ENCODE peak calls at places on chromosomes 5 and 9, in six cellular contexts. J is RWPE2, L is pancreas, U is lower lobe of right lung, B is right atrium auricular region, I is body of pancreas. F is an unnamed sample.
A peak's percentile ranks its signal among the peaks of the same experiment; 100 is the strongest.

GRCh38 chr5:157252741-157253465 is 13.0 kb upstream of the CYFIP2 start:
- DNase-seq in J (no peak), L (no peak), U (no peak), B (no peak), I (no peak), F (no peak)

GRCh38 chr5:99928490-99928889 is 606.7 kb upstream of the FAM174A start:
- DNase-seq in J (no peak), L (no peak), U (no peak), B (no peak), I (no peak), F (no peak)

GRCh38 chr9:135326633-135327152 is 152.9 kb upstream of the PPP1R26 start:
- DNase-seq in J (no peak), L (no peak), U (peak; percentile 25), B (no peak), I (no peak), F (no peak)

GRCh38 chr5:84286662-84287061 is 98.0 kb downstream of the EDIL3 start:
- DNase-seq in J (no peak), L (no peak), U (no peak), B (no peak), I (no peak), F (no peak)

GRCh38 chr5:98635631-98636030 is 137.8 kb upstream of the RGMB start:
- DNase-seq in J (no peak), L (no peak), U (no peak), B (no peak), I (no peak), F (no peak)

GRCh38 chr5:132225165-132226032 is 2.3 kb downstream of the P4HA2 start:
- DNase-seq in J (peak; percentile 92), L (peak; percentile 69), U (no peak), B (peak; percentile 79), I (peak; percentile 49), F (peak; percentile 36)

GRCh38 chr5:143314123-143314522 is 89.4 kb downstream of the NR3C1 start:
- DNase-seq in J (no peak), L (no peak), U (no peak), B (no peak), I (no peak), F (no peak)

GRCh38 chr5:61678966-61679365 is 346.9 kb downstream of the ZSWIM6 start:
- DNase-seq in J (no peak), L (no peak), U (no peak), B (no peak), I (no peak), F (no peak)

GRCh38 chr9:129682381-129682780 is 16.9 kb downstream of the PRRX2 start:
- DNase-seq in J (no peak), L (no peak), U (no peak), B (no peak), I (no peak), F (no peak)

GRCh38 chr5:173802670-173803165 is 85.4 kb upstream of the CPEB4 start:
- DNase-seq in J (peak; percentile 74), L (no peak), U (peak; percentile 85), B (peak; percentile 66), I (peak; percentile 68), F (peak; percentile 18)

GRCh38 chr5:59800375-59800893 is 93.1 kb downstream of the PDE4D start:
- DNase-seq in J (no peak), L (no peak), U (no peak), B (no peak), I (no peak), F (no peak)

GRCh38 chr5:86716121-86716520 is 98.4 kb downstream of the COX7C start:
- DNase-seq in J (no peak), L (no peak), U (no peak), B (no peak), I (no peak), F (no peak)

GRCh38 chr9:98022447-98022846 is 34.1 kb upstream of the NANS start:
- DNase-seq in J (peak; percentile 23), L (no peak), U (no peak), B (no peak), I (no peak), F (peak; percentile 13)

GRCh38 chr9:14880951-14881465 is 29.2 kb downstream of the FREM1 start:
- DNase-seq in J (no peak), L (no peak), U (no peak), B (no peak), I (no peak), F (no peak)

GRCh38 chr5:132500931-132501628 is 10.5 kb upstream of the IRF1 start:
- DNase-seq in J (no peak), L (peak; percentile 58), U (peak; percentile 74), B (peak; percentile 66), I (peak; percentile 82), F (no peak)

GRCh38 chr9:132288956-132289355 is 65.8 kb downstream of the SETX start:
- DNase-seq in J (no peak), L (no peak), U (no peak), B (no peak), I (no peak), F (no peak)

GRCh38 chr5:25091917-25092316 is 447.1 kb upstream of the CDH10 start:
- DNase-seq in J (no peak), L (no peak), U (no peak), B (no peak), I (no peak), F (no peak)

GRCh38 chr9:127910613-127911205 is 6.1 kb downstream of the ST6GALNAC4 start:
- DNase-seq in J (no peak), L (no peak), U (no peak), B (no peak), I (no peak), F (no peak)

GRCh38 chr5:150043657-150044333 is 42.6 kb downstream of the CSF1R start:
- DNase-seq in J (no peak), L (no peak), U (no peak), B (no peak), I (no peak), F (no peak)

GRCh38 chr5:6535594-6535993 is 86.9 kb downstream of the UBE2QL1 start:
- DNase-seq in J (no peak), L (no peak), U (no peak), B (no peak), I (no peak), F (no peak)

GRCh38 chr5:88269222-88269771 is 652 bp upstream of the TMEM161B start:
- DNase-seq in J (no peak), L (no peak), U (no peak), B (no peak), I (peak; percentile 32), F (no peak)

GRCh38 chr5:141420855-141421488 is at the start of gene PCDHGA11:
- DNase-seq in J (no peak), L (no peak), U (peak; percentile 69), B (no peak), I (peak; percentile 22), F (no peak)

GRCh38 chr5:315488-316209 is 5.9 kb upstream of the AHRR start:
- DNase-seq in J (peak; percentile 65), L (no peak), U (no peak), B (no peak), I (no peak), F (no peak)

GRCh38 chr5:83688321-83688720 is 32.3 kb downstream of the HAPLN1 start:
- DNase-seq in J (no peak), L (no peak), U (no peak), B (no peak), I (no peak), F (no peak)

GRCh38 chr5:170632985-170633234 is 129.1 kb downstream of the KCNIP1 start:
- DNase-seq in J (peak; percentile 64), L (peak; percentile 62), U (peak; percentile 70), B (no peak), I (no peak), F (peak; percentile 19)

GRCh38 chr9:36928210-36928609 is 105.9 kb downstream of the PAX5 start:
- DNase-seq in J (no peak), L (no peak), U (no peak), B (no peak), I (no peak), F (no peak)

GRCh38 chr5:67066815-67067214 is 129.8 kb downstream of the CD180 start:
- DNase-seq in J (no peak), L (no peak), U (no peak), B (no peak), I (no peak), F (no peak)

GRCh38 chr5:124649548-124650501 is 96.6 kb downstream of the ZNF608 start:
- DNase-seq in J (no peak), L (no peak), U (peak; percentile 90), B (peak; percentile 74), I (peak; percentile 77), F (no peak)

GRCh38 chr5:111961867-111962266 is 204.9 kb upstream of the NREP start:
- DNase-seq in J (no peak), L (no peak), U (no peak), B (no peak), I (no peak), F (no peak)

GRCh38 chr5:45779874-45780671 is 83.9 kb upstream of the HCN1 start:
- DNase-seq in J (no peak), L (no peak), U (no peak), B (no peak), I (peak; percentile 33), F (no peak)

GRCh38 chr5:134467231-134467630 is 55.5 kb upstream of the CDKN2AIPNL start:
- DNase-seq in J (peak; percentile 23), L (no peak), U (no peak), B (no peak), I (no peak), F (no peak)
- H3K4me3 ChIP-seq in J (no peak overlapping the region), L (no peak overlapping the region), U (peak overlapping the region; percentile 59), B (no peak overlapping the region), I (no peak overlapping the region), F (peak overlapping the region; percentile 74)

GRCh38 chr5:168851902-168852321 is 272.7 kb upstream of the PANK3 start:
- DNase-seq in J (no peak), L (no peak), U (no peak), B (no peak), I (no peak), F (no peak)

GRCh38 chr5:168853972-168854371 is 274.8 kb upstream of the PANK3 start:
- DNase-seq in J (no peak), L (no peak), U (no peak), B (no peak), I (no peak), F (no peak)

GRCh38 chr5:168850683-168851082 is 271.5 kb upstream of the PANK3 start:
- DNase-seq in J (no peak), L (no peak), U (no peak), B (no peak), I (no peak), F (no peak)

DNA sequence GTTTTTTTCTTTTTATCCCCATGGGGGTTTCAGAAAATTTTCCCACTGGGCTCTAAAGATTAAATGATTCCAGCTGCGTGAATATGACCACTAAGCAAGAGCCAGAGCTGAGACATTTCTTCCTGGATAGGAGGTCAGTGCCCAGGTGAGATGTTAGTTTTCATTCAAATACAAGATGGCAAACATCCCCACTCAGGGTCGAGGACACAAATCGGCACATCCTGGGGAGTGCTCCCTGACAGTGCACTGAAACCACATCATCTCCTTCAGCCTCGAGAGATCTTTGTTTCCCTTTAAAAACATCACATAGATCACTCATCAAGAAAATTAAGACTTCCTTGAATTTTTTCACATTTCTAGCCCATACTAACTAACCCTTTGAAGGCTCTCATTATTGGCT is 273.2 kb upstream of the PANK3 start:
- DNase-seq in J (no peak), L (no peak), U (no peak), B (no peak), I (no peak), F (no peak)
- H3K4me1 ChIP-seq in J (no peaks in the 10 kb centered on the region), L (no peaks in the 10 kb centered on the region), U (no peaks in the 10 kb centered on the region), B (peaks cover 12% of the 10 kb centered on the region), I (no peaks in the 10 kb centered on the region), F (peaks cover 6% of the 10 kb centered on the region)

GRCh38 chr5:11319851-11320580 is 559.0 kb upstream of the DAP start:
- DNase-seq in J (no peak), L (no peak), U (no peak), B (no peak), I (no peak), F (no peak)
- H3K4me3 ChIP-seq in J (no peak overlapping the region), L (no peak overlapping the region), U (no peak overlapping the region), B (no peak overlapping the region), I (no peak overlapping the region), F (no peak overlapping the region)

GRCh38 chr9:120892177-120892747 is 15.3 kb upstream of the PHF19 start:
- DNase-seq in J (no peak), L (no peak), U (no peak), B (no peak), I (no peak), F (no peak)
- H3K4me1 ChIP-seq in J (no peaks in the 10 kb centered on the region), L (no peaks in the 10 kb centered on the region), U (peaks cover 29% of the 10 kb centered on the region), B (peaks cover 23% of the 10 kb centered on the region), I (peaks cover 9% of the 10 kb centered on the region), F (peaks cover 11% of the 10 kb centered on the region)